ENCODE peak calls at places on chromosomes 11 and 22, in four cellular contexts. N, M, J and E are unnamed samples.

GRCh38 chr22:29308148-29308790 is 1.8 kb downstream of the GAS2L1 start:
- DNase-seq in N (peak), J (no peak), M (no peak), E (no peak)

GRCh38 chr11:77660947-77661346 is 23.4 kb upstream of the CLNS1A start:
- DNase-seq in N (no peak), M (no peak), J (no peak), E (no peak)

GRCh38 chr22:26097840-26098239 is 71.4 kb upstream of the SEZ6L start:
- DNase-seq in J (no peak), N (no peak), M (no peak), E (no peak)

GRCh38 chr11:15621565-15621964 is 506.8 kb downstream of the INSC start:
- DNase-seq in J (no peak), M (no peak), N (peak), E (no peak)

GRCh38 chr11:116192509-116193206 is 580.1 kb downstream of the BUD13 start:
- DNase-seq in N (peak), J (no peak), M (no peak), E (no peak)

GRCh38 chr22:39292561-39293074 is 26.8 kb downstream of the RPL3 start:
- DNase-seq in M (peak), N (no peak), J (peak), E (peak)

GRCh38 chr11:71114124-71114851 is 138.1 kb downstream of the SHANK2 start:
- DNase-seq in M (no peak), J (no peak), N (no peak), E (no peak)

GRCh38 chr22:45262931-45263789 is 21.6 kb upstream of the UPK3A start:
- DNase-seq in M (no peak), N (no peak), J (peak), E (no peak)

GRCh38 chr11:118975771-118976709 is 4.5 kb downstream of the FOXR1 start:
- DNase-seq in N (no peak), J (peak), M (no peak), E (no peak)

GRCh38 chr22:27962268-27963191 is 43.5 kb upstream of the PITPNB start:
- DNase-seq in M (no peak), J (no peak), N (no peak), E (no peak)

GRCh38 chr11:67248653-67249052 is 17.6 kb upstream of the GRK2 start:
- DNase-seq in N (no peak), J (no peak), M (peak), E (no peak)

GRCh38 chr22:27874185-27874584 is 44.9 kb downstream of the PITPNB start:
- DNase-seq in N (no peak), M (no peak), J (no peak), E (no peak)

GRCh38 chr22:31538815-31539214 is 42.5 kb downstream of the SFI1 start:
- DNase-seq in N (no peak), M (no peak), J (no peak), E (no peak)

GRCh38 chr11:17686185-17686980 is 33.0 kb upstream of the MYOD1 start:
- DNase-seq in M (no peak), N (peak), J (no peak), E (peak)

GRCh38 chr11:6894097-6894496 is 1.8 kb upstream of the OR2D2 start:
- DNase-seq in N (no peak), M (no peak), J (no peak), E (no peak)

GRCh38 chr11:71489311-71490043 is 36.5 kb downstream of the NADSYN1 start:
- DNase-seq in M (no peak), N (no peak), J (no peak), E (no peak)

GRCh38 chr11:73201249-73201648 is 16.8 kb upstream of the P2RY2 start:
- DNase-seq in N (no peak), M (no peak), J (no peak), E (peak)

GRCh38 chr11:117840881-117841581 is 16.5 kb upstream of the FXYD2 start:
- DNase-seq in M (no peak), J (no peak), N (no peak), E (no peak)

GRCh38 chr11:79274636-79275315 is 166.1 kb downstream of the TENM4 start:
- DNase-seq in N (no peak), M (no peak), J (no peak), E (no peak)

GRCh38 chr22:30344447-30345200 is 12.1 kb downstream of the SF3A1 start:
- DNase-seq in M (no peak), N (no peak), J (no peak), E (no peak)

GRCh38 chr11:2825886-2826678 is 59.5 kb downstream of the CDKN1C start:
- DNase-seq in J (no peak), N (peak), M (peak), E (no peak)

GRCh38 chr11:17153759-17154158 is 54.0 kb downstream of the PIK3C2A start:
- DNase-seq in J (no peak), N (no peak), M (no peak), E (no peak)

GRCh38 chr11:72352859-72353551 is 81.3 kb downstream of the CLPB start:
- DNase-seq in N (peak), M (no peak), J (peak), E (peak)

GRCh38 chr22:44151661-44152060 is 29.1 kb upstream of the PARVG start:
- DNase-seq in J (no peak), N (no peak), M (no peak), E (no peak)

GRCh38 chr22:35742342-35743100 is 24.8 kb downstream of the APOL5 start:
- DNase-seq in J (peak), N (no peak), M (no peak), E (no peak)

GRCh38 chr22:42920101-42920820 is 63.2 kb upstream of the ARFGAP3 start:
- DNase-seq in J (no peak), N (no peak), M (no peak), E (no peak)

GRCh38 chr22:49827307-49827852 is 293 bp downstream of the BRD1 start:
- DNase-seq in M (no peak), J (peak), N (peak), E (no peak)
- TF ChIP-seq FOXJ3 in M (no peak), J (no peak), N (no peak), E (no peak)

GRCh38 chr11:107908211-107908610 is 20.0 kb upstream of the RAB39A start:
- DNase-seq in M (no peak), N (no peak), J (no peak), E (no peak)
- TF ChIP-seq FOXJ3 in M (no peak), N (no peak), J (no peak), E (no peak)

GRCh38 chr11:69100454-69101099 is 51.8 kb downstream of the TPCN2 start:
- DNase-seq in J (no peak), N (no peak), M (no peak), E (no peak)

GRCh38 chr11:69102732-69103615 is 52.8 kb upstream of the SMIM38 start:
- DNase-seq in N (peak), M (no peak), J (no peak), E (no peak)

GRCh38 chr11:69101792-69102152 is 53.0 kb downstream of the TPCN2 start:
- DNase-seq in J (no peak), N (no peak), M (no peak), E (no peak)

GRCh38 chr11:69101100-69101791 is 52.5 kb downstream of the TPCN2 start:
- DNase-seq in N (peak), M (peak), J (peak), E (peak)

DNA sequence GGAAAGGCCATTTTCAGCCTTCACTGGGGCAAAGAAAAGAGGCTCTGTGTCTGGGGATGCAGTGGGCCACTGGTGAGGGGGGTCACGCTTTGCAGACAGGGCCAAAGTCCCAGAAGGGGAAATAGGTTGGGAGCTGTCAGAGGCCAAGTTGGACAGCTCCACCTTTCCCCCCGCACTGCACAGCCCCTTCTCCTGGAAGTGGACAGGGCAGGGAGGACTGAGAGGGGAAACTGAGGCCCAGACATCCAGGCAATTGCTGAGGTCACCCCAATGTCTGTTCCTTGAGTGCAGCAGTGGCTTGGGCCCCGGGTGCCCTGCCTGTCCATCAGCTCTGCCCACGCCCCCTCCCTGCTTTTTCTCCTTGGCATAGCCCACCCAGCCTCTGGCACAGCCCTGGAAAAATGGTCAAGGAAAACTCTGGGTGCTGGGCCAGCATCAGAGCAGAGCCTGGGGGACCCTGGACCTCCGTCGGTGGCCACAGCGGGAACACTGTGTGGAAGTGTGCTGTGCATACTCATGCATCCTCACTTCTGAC is 53.5 kb downstream of the TPCN2 start:
- DNase-seq in J (no peak), N (no peak), M (no peak), E (no peak)
- TF ChIP-seq FOXJ3 in J (no peak), N (no peak), M (no peak), E (no peak)

DNA sequence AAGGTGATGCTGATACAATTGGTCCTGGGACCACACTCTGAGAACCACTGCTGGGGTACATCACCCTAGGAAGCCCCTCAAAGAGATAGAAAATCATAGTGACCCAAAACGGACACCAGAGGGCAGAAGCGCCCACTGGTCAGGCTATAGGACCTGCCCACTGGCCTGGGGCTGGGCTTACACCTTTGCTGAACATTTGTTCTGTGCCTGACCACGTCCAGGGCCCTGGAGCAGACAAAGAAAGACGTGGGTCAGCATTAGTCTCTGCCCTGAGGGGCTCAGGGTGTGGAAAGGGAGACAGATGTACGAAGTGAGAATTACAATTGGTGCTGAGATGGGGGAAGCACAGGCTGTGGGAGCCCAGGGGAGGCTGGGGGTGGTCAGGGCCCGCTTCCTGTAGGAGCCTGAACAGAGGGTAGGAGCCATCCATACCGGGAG is 14.4 kb upstream of the SERPINH1 start:
- DNase-seq in N (peak), J (peak), M (peak), E (peak)
- TF ChIP-seq FOXJ3 in N (no peak), J (no peak), M (no peak), E (no peak)

DNA sequence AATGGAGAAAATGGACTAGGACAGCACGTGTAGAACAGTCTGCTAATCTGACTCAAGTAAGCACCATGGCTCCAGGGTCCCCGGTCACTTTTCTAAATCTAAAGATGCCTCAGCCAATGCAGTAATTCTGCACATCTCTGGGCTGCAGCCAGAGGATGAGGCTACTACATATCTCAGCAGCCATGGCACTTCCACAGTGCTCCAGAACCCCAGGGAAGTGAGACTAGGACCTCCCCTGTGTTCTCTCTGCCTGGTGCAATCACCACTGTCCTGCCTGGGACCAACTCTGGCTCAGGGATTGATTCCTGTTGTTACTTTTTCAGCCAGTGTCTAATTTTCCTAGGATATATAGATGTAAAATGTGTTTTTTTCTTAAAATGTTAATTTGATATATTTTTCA is 129.4 kb upstream of the TOP3B start:
- DNase-seq in M (no peak), J (peak), N (no peak), E (no peak)
- TF ChIP-seq FOXJ3 in M (no peak), J (no peak), N (no peak), E (no peak)

DNA sequence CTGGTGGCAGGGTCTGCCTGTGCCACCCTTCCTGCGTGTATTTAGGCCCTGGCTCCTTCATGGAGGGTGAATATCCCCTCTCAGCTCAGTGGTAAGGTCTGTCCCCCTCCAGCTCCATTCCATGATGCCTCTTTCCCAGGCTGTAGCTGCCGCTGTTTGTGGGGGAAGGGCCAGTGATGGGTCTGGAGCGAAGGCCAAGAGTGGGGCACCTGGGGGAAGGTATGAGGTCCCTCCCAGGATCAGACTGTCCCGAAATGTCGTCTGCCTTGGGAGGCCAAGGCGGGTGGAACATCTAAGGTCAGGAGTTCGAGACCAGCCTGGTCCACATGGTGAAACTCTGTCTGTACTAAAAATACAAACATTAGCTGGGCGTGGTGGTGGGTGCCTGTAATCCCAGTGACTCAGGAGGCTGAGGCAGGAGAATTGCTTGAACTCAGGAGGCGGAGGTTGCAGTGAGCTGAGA is 1.1 kb downstream of the CD151 start:
- DNase-seq in J (no peak), N (no peak), M (no peak), E (no peak)
- TF ChIP-seq FOXJ3 in J (no peak), N (no peak), M (no peak), E (no peak)

DNA sequence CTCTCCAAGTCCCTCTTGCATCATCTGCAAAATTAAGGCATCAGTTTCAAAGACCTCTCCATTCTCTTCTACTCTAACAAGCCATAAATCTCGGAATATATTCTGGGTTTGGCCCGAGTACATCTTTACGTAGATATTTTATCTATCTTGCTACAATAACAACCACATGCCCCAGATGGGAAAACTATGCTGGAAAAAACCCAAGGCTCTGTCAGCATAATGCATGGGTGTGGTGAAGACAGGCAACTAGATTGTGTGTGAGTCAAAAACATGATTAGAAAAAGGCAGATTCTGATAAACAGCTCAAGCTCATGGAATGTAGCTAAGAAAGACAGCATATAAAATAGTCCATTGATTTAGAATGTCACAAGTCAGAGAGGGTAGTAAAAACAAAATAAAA is 228.3 kb upstream of the BLID start:
- DNase-seq in M (no peak), J (no peak), N (peak), E (no peak)
- TF ChIP-seq FOXJ3 in M (no peak), J (no peak), N (no peak), E (no peak)

GRCh38 chr11:32615422-32615821 is 31.8 kb downstream of the EIF3M start:
- DNase-seq in J (no peak), M (peak), N (no peak), E (no peak)
- TF ChIP-seq FOXJ3 in J (no peak), M (no peak), N (no peak), E (no peak)